ENCODE peak calls at places on chromosome 17, in six cellular contexts. One of them, this sample, is unnamed.

GRCh38 chr17:51362818-51363598 is 102.7 kb downstream of the UTP18 start:
- DNase-seq in AG04450: no peak
- DNase-seq in heart left ventricle: no peak
- DNase-seq in neural crest cell: no peak
- DNase-seq in progenitor cell of endocrine pancreas: no peak
- DNase-seq in cardiac muscle cell: peak
- DNase-seq in this sample: no peak

GRCh38 chr17:78127240-78127887 is 1.2 kb downstream of the TMC6 start:
- DNase-seq in AG04450: no peak
- DNase-seq in heart left ventricle: peak
- DNase-seq in neural crest cell: peak
- DNase-seq in progenitor cell of endocrine pancreas: peak
- DNase-seq in cardiac muscle cell: peak
- DNase-seq in this sample: peak

GRCh38 chr17:79543566-79543965 is 67.3 kb downstream of the RBFOX3 start:
- DNase-seq in AG04450: no peak
- DNase-seq in heart left ventricle: no peak
- DNase-seq in neural crest cell: no peak
- DNase-seq in progenitor cell of endocrine pancreas: no peak
- DNase-seq in cardiac muscle cell: no peak
- DNase-seq in this sample: no peak

GRCh38 chr17:19513897-19514488 is 19.7 kb upstream of the SLC47A1 start:
- DNase-seq in AG04450: peak
- DNase-seq in heart left ventricle: peak
- DNase-seq in neural crest cell: peak
- DNase-seq in progenitor cell of endocrine pancreas: peak
- DNase-seq in cardiac muscle cell: peak
- DNase-seq in this sample: peak

GRCh38 chr17:49984283-49984682 is 10.7 kb downstream of the DLX3 start:
- DNase-seq in AG04450: no peak
- DNase-seq in heart left ventricle: no peak
- DNase-seq in neural crest cell: no peak
- DNase-seq in progenitor cell of endocrine pancreas: no peak
- DNase-seq in cardiac muscle cell: no peak
- DNase-seq in this sample: no peak

GRCh38 chr17:79005063-79005861 is 4.3 kb downstream of the CANT1 start:
- DNase-seq in AG04450: no peak
- DNase-seq in heart left ventricle: no peak
- DNase-seq in neural crest cell: no peak
- DNase-seq in progenitor cell of endocrine pancreas: no peak
- DNase-seq in cardiac muscle cell: no peak
- DNase-seq in this sample: no peak

GRCh38 chr17:3976675-3977171 is 12.5 kb upstream of the ATP2A3 start:
- DNase-seq in AG04450: no peak
- DNase-seq in heart left ventricle: peak
- DNase-seq in neural crest cell: no peak
- DNase-seq in progenitor cell of endocrine pancreas: no peak
- DNase-seq in cardiac muscle cell: no peak
- DNase-seq in this sample: no peak

GRCh38 chr17:35801583-35802224 is 6.3 kb upstream of the MMP28 start:
- DNase-seq in AG04450: no peak
- DNase-seq in heart left ventricle: peak
- DNase-seq in neural crest cell: no peak
- DNase-seq in progenitor cell of endocrine pancreas: no peak
- DNase-seq in cardiac muscle cell: peak
- DNase-seq in this sample: no peak

GRCh38 chr17:42101513-42102292 is 3.4 kb upstream of the ZNF385C start:
- DNase-seq in AG04450: peak
- DNase-seq in heart left ventricle: peak
- DNase-seq in neural crest cell: peak
- DNase-seq in progenitor cell of endocrine pancreas: peak
- DNase-seq in cardiac muscle cell: peak
- DNase-seq in this sample: peak

GRCh38 chr17:31497994-31498826 is 106.7 kb downstream of the RAB11FIP4 start:
- DNase-seq in AG04450: no peak
- DNase-seq in heart left ventricle: peak
- DNase-seq in neural crest cell: no peak
- DNase-seq in progenitor cell of endocrine pancreas: no peak
- DNase-seq in cardiac muscle cell: no peak
- DNase-seq in this sample: no peak

GRCh38 chr17:31560836-31561235 is 169.4 kb downstream of the RAB11FIP4 start:
- DNase-seq in AG04450: no peak
- DNase-seq in heart left ventricle: no peak
- DNase-seq in neural crest cell: no peak
- DNase-seq in progenitor cell of endocrine pancreas: no peak
- DNase-seq in cardiac muscle cell: no peak
- DNase-seq in this sample: no peak

GRCh38 chr17:71068351-71068750 is 899.0 kb downstream of the KCNJ2 start:
- DNase-seq in AG04450: no peak
- DNase-seq in heart left ventricle: no peak
- DNase-seq in neural crest cell: no peak
- DNase-seq in progenitor cell of endocrine pancreas: no peak
- DNase-seq in cardiac muscle cell: no peak
- DNase-seq in this sample: no peak

GRCh38 chr17:60086822-60087591 is 8.3 kb upstream of the HEATR6 start:
- DNase-seq in AG04450: no peak
- DNase-seq in heart left ventricle: no peak
- DNase-seq in neural crest cell: no peak
- DNase-seq in progenitor cell of endocrine pancreas: no peak
- DNase-seq in cardiac muscle cell: peak
- DNase-seq in this sample: no peak

GRCh38 chr17:31857920-31858646 is 961 bp downstream of the COPRS start:
- DNase-seq in AG04450: no peak
- DNase-seq in heart left ventricle: no peak
- DNase-seq in neural crest cell: no peak
- DNase-seq in progenitor cell of endocrine pancreas: no peak
- DNase-seq in cardiac muscle cell: no peak
- DNase-seq in this sample: no peak

GRCh38 chr17:65785109-65785508 is 223.7 kb upstream of the AXIN2 start:
- DNase-seq in AG04450: peak
- DNase-seq in heart left ventricle: no peak
- DNase-seq in neural crest cell: no peak
- DNase-seq in progenitor cell of endocrine pancreas: no peak
- DNase-seq in cardiac muscle cell: peak
- DNase-seq in this sample: no peak

GRCh38 chr17:43994272-43995149 is 9.9 kb upstream of the NAGS start:
- DNase-seq in AG04450: no peak
- DNase-seq in heart left ventricle: peak
- DNase-seq in neural crest cell: peak
- DNase-seq in progenitor cell of endocrine pancreas: peak
- DNase-seq in cardiac muscle cell: peak
- DNase-seq in this sample: peak

GRCh38 chr17:13500947-13501346 is 100.8 kb downstream of the HS3ST3A1 start:
- DNase-seq in AG04450: no peak
- DNase-seq in heart left ventricle: no peak
- DNase-seq in neural crest cell: no peak
- DNase-seq in progenitor cell of endocrine pancreas: no peak
- DNase-seq in cardiac muscle cell: no peak
- DNase-seq in this sample: no peak

GRCh38 chr17:75047398-75048098 is 523 bp downstream of the KCTD2 start:
- DNase-seq in AG04450: no peak
- DNase-seq in heart left ventricle: peak
- DNase-seq in neural crest cell: no peak
- DNase-seq in progenitor cell of endocrine pancreas: no peak
- DNase-seq in cardiac muscle cell: peak
- DNase-seq in this sample: no peak

GRCh38 chr17:600576-601301 is 113.9 kb downstream of the VPS53 start:
- DNase-seq in AG04450: no peak
- DNase-seq in heart left ventricle: no peak
- DNase-seq in neural crest cell: no peak
- DNase-seq in progenitor cell of endocrine pancreas: no peak
- DNase-seq in cardiac muscle cell: peak
- DNase-seq in this sample: no peak

GRCh38 chr17:46911311-46911710 is 11.6 kb upstream of the GOSR2 start:
- DNase-seq in AG04450: no peak
- DNase-seq in heart left ventricle: no peak
- DNase-seq in neural crest cell: no peak
- DNase-seq in progenitor cell of endocrine pancreas: no peak
- DNase-seq in cardiac muscle cell: no peak
- DNase-seq in this sample: no peak

GRCh38 chr17:80124351-80124981 is 22.5 kb downstream of the EIF4A3 start:
- DNase-seq in AG04450: no peak
- DNase-seq in heart left ventricle: no peak
- DNase-seq in neural crest cell: peak
- DNase-seq in progenitor cell of endocrine pancreas: peak
- DNase-seq in cardiac muscle cell: peak
- DNase-seq in this sample: peak

GRCh38 chr17:67686246-67686645 is 31.5 kb upstream of the NOL11 start:
- DNase-seq in AG04450: no peak
- DNase-seq in heart left ventricle: no peak
- DNase-seq in neural crest cell: no peak
- DNase-seq in progenitor cell of endocrine pancreas: no peak
- DNase-seq in cardiac muscle cell: no peak
- DNase-seq in this sample: no peak

GRCh38 chr17:2111691-2112090 is 56.8 kb downstream of the HIC1 start:
- DNase-seq in AG04450: peak
- DNase-seq in heart left ventricle: no peak
- DNase-seq in neural crest cell: no peak
- DNase-seq in progenitor cell of endocrine pancreas: no peak
- DNase-seq in cardiac muscle cell: peak
- DNase-seq in this sample: no peak

GRCh38 chr17:38733315-38734234 is 3.4 kb downstream of the CISD3 start:
- DNase-seq in AG04450: no peak
- DNase-seq in heart left ventricle: no peak
- DNase-seq in neural crest cell: no peak
- DNase-seq in progenitor cell of endocrine pancreas: no peak
- DNase-seq in cardiac muscle cell: no peak
- DNase-seq in this sample: no peak
- TF ChIP-seq CTCF in AG04450: peak
- TF ChIP-seq CTCF in heart left ventricle: no peak
- TF ChIP-seq CTCF in neural crest cell: peak
- TF ChIP-seq CTCF in progenitor cell of endocrine pancreas: peak
- TF ChIP-seq CTCF in cardiac muscle cell: peak
- TF ChIP-seq CTCF in this sample: peak

DNA sequence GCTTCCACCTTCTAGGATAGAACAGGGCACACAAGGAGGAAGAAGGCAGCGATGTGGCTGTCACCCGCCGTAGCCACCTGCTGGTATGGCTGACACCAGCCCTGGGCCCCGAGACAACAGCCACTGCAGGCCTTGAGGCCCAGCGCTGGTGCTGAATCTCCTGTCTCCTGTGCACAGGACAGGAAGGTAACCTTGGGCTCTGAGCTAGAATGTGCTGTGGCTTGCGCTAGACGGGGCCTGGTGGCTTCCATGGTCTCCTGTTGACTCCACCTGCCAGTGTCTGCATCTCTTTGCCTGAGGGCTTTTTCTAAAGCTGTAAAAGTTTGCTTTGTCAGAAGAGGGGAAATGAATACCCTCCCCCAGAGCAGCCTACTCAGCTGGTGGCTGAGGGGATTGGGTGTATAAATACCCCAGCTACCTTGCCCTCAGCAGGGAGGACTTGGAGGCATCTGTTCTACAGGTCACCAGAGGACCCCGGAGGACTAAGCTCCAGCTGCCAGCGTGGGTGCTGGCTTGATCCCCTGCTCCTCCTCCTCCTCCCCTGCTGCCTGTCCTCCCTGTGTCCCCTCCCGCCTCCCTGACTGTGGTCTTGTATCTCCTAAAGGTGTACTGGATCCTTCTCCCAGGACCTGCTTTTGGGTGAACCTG is 76.1 kb upstream of the SDK2 start:
- DNase-seq in AG04450: no peak
- DNase-seq in heart left ventricle: no peak
- DNase-seq in neural crest cell: no peak
- DNase-seq in progenitor cell of endocrine pancreas: no peak
- DNase-seq in cardiac muscle cell: no peak
- DNase-seq in this sample: no peak
- TF ChIP-seq CTCF in AG04450: no peak
- TF ChIP-seq CTCF in heart left ventricle: no peak
- TF ChIP-seq CTCF in neural crest cell: no peak
- TF ChIP-seq CTCF in progenitor cell of endocrine pancreas: no peak
- TF ChIP-seq CTCF in cardiac muscle cell: no peak
- TF ChIP-seq CTCF in this sample: no peak

GRCh38 chr17:11240041-11240801 is 792 bp upstream of the SHISA6 start:
- DNase-seq in AG04450: no peak
- DNase-seq in heart left ventricle: no peak
- DNase-seq in neural crest cell: peak
- DNase-seq in progenitor cell of endocrine pancreas: peak
- DNase-seq in cardiac muscle cell: no peak
- DNase-seq in this sample: no peak
- TF ChIP-seq CTCF in AG04450: no peak
- TF ChIP-seq CTCF in heart left ventricle: no peak
- TF ChIP-seq CTCF in neural crest cell: peak
- TF ChIP-seq CTCF in progenitor cell of endocrine pancreas: no peak
- TF ChIP-seq CTCF in cardiac muscle cell: no peak
- TF ChIP-seq CTCF in this sample: no peak

GRCh38 chr17:17771498-17772201 is 65.1 kb downstream of the SREBF1 start:
- DNase-seq in AG04450: no peak
- DNase-seq in heart left ventricle: no peak
- DNase-seq in neural crest cell: no peak
- DNase-seq in progenitor cell of endocrine pancreas: no peak
- DNase-seq in cardiac muscle cell: no peak
- DNase-seq in this sample: no peak

GRCh38 chr17:17770371-17771059 is 66.3 kb downstream of the SREBF1 start:
- DNase-seq in AG04450: no peak
- DNase-seq in heart left ventricle: no peak
- DNase-seq in neural crest cell: no peak
- DNase-seq in progenitor cell of endocrine pancreas: no peak
- DNase-seq in cardiac muscle cell: no peak
- DNase-seq in this sample: no peak

GRCh38 chr17:17772231-17772630 is 64.6 kb downstream of the SREBF1 start:
- DNase-seq in AG04450: no peak
- DNase-seq in heart left ventricle: no peak
- DNase-seq in neural crest cell: no peak
- DNase-seq in progenitor cell of endocrine pancreas: no peak
- DNase-seq in cardiac muscle cell: no peak
- DNase-seq in this sample: no peak

GRCh38 chr17:17776889-17777288 is 59.9 kb downstream of the SREBF1 start:
- DNase-seq in AG04450: no peak
- DNase-seq in heart left ventricle: no peak
- DNase-seq in neural crest cell: no peak
- DNase-seq in progenitor cell of endocrine pancreas: no peak
- DNase-seq in cardiac muscle cell: no peak
- DNase-seq in this sample: no peak

DNA sequence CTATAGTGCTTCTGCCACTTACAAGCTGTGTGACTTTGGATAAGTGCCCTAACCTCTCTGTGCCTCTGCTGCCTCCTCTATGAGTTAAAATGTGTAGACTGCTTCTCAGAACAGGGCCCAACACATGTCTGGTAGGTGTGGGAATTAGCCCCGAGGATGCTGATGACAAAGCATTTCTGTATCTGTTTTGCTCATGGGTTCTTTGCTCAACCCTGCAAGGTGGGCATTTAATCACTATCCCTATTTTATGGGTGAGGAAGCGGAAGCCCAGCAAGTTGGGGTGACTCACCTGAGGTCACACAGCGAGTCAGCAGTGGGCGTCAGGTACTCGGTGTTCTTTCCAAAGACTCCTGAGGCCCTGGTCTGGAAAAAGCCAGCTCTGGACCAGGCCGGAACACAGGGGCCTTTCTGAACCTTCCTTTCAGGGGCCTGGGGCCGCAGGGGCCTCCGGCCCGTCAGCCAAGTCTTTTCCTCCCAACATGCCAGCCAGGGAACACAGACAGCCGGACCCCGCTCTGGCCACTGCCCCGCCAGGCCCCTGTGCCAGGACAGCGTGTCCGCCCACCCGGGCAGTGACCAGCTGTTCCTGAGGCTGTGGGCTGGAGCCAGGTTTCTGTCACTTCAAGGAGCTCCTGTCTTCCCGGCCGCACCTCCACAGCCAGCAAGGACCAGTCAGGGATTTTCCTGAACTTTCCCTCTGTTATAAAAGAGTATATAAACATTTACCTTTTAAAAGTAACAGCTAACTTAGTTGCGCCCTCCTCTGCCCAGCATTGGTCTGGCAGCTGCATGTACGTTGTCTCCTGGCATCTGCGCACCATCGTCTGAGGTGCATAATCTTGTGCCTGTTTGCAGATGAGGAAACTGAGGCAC is 62.5 kb downstream of the SREBF1 start:
- DNase-seq in AG04450: no peak
- DNase-seq in heart left ventricle: no peak
- DNase-seq in neural crest cell: no peak
- DNase-seq in progenitor cell of endocrine pancreas: no peak
- DNase-seq in cardiac muscle cell: peak
- DNase-seq in this sample: no peak
- TF ChIP-seq CTCF in AG04450: peak
- TF ChIP-seq CTCF in heart left ventricle: no peak
- TF ChIP-seq CTCF in neural crest cell: no peak
- TF ChIP-seq CTCF in progenitor cell of endocrine pancreas: no peak
- TF ChIP-seq CTCF in cardiac muscle cell: peak
- TF ChIP-seq CTCF in this sample: peak

This sample was measured in GM13977.